ENCODE peak calls at places on chromosomes 11 and 22, in ten cellular contexts. One of them, this sample, is unnamed.
A peak's percentile ranks its signal among the peaks of the same experiment; 100 is the strongest.

GRCh38 chr11:73072935-73073481 is 69.1 kb downstream of the FCHSD2 start:
- DNase-seq in stimulated activated CD8-positive, alpha-beta memory T cell treated with anti-CD3 and anti-CD28 coated beads, Interleukin-12 subunit alpha, Interleukin-12 subunit beta, amount 100 ng/mL, for 1 hour: no peak
- DNase-seq in activated gamma-delta T cell treated with anti-CD3 and anti-CD28 coated beads, Interleukin-2, amount 50 U/mL, for 16 hours: no peak
- DNase-seq in HepG2: no peak
- DNase-seq in activated T-cell treated with anti-CD3 and anti-CD28 coated beads, Interleukin-2, amount 50 U/mL, for 4 hours: no peak
- DNase-seq in NCI-H510A: no peak
- DNase-seq in CD4-positive, alpha-beta T cell: no peak
- DNase-seq in fibroblast of mammary gland: peak; percentile 31
- DNase-seq in adrenal gland: no peak
- DNase-seq in right lobe of liver: no peak
- DNase-seq in this sample: no peak

GRCh38 chr22:26770624-26771023 is 113.2 kb downstream of the MIAT start:
- DNase-seq in stimulated activated CD8-positive, alpha-beta memory T cell treated with anti-CD3 and anti-CD28 coated beads, Interleukin-12 subunit alpha, Interleukin-12 subunit beta, amount 100 ng/mL, for 1 hour: no peak
- DNase-seq in activated gamma-delta T cell treated with anti-CD3 and anti-CD28 coated beads, Interleukin-2, amount 50 U/mL, for 16 hours: no peak
- DNase-seq in HepG2: no peak
- DNase-seq in activated T-cell treated with anti-CD3 and anti-CD28 coated beads, Interleukin-2, amount 50 U/mL, for 4 hours: no peak
- DNase-seq in NCI-H510A: no peak
- DNase-seq in CD4-positive, alpha-beta T cell: no peak
- DNase-seq in fibroblast of mammary gland: peak; percentile 44
- DNase-seq in adrenal gland: no peak
- DNase-seq in right lobe of liver: no peak
- DNase-seq in this sample: no peak

GRCh38 chr22:39900306-39901227 is at the start of gene GRAP2:
- DNase-seq in stimulated activated CD8-positive, alpha-beta memory T cell treated with anti-CD3 and anti-CD28 coated beads, Interleukin-12 subunit alpha, Interleukin-12 subunit beta, amount 100 ng/mL, for 1 hour: peak; percentile 46
- DNase-seq in activated gamma-delta T cell treated with anti-CD3 and anti-CD28 coated beads, Interleukin-2, amount 50 U/mL, for 16 hours: peak; percentile 65
- DNase-seq in HepG2: no peak
- DNase-seq in activated T-cell treated with anti-CD3 and anti-CD28 coated beads, Interleukin-2, amount 50 U/mL, for 4 hours: peak; percentile 56
- DNase-seq in NCI-H510A: no peak
- DNase-seq in CD4-positive, alpha-beta T cell: peak; percentile 79
- DNase-seq in fibroblast of mammary gland: no peak
- DNase-seq in adrenal gland: no peak
- DNase-seq in right lobe of liver: no peak
- DNase-seq in this sample: no peak

GRCh38 chr11:29293825-29294224 is 723.0 kb downstream of the KCNA4 start:
- DNase-seq in stimulated activated CD8-positive, alpha-beta memory T cell treated with anti-CD3 and anti-CD28 coated beads, Interleukin-12 subunit alpha, Interleukin-12 subunit beta, amount 100 ng/mL, for 1 hour: no peak
- DNase-seq in activated gamma-delta T cell treated with anti-CD3 and anti-CD28 coated beads, Interleukin-2, amount 50 U/mL, for 16 hours: no peak
- DNase-seq in HepG2: peak; percentile 5
- DNase-seq in activated T-cell treated with anti-CD3 and anti-CD28 coated beads, Interleukin-2, amount 50 U/mL, for 4 hours: no peak
- DNase-seq in NCI-H510A: no peak
- DNase-seq in CD4-positive, alpha-beta T cell: no peak
- DNase-seq in fibroblast of mammary gland: peak; percentile 84
- DNase-seq in adrenal gland: no peak
- DNase-seq in right lobe of liver: no peak
- DNase-seq in this sample: peak; percentile 76

GRCh38 chr22:32354360-32355351 is 3.0 kb upstream of the RFPL3 start:
- DNase-seq in stimulated activated CD8-positive, alpha-beta memory T cell treated with anti-CD3 and anti-CD28 coated beads, Interleukin-12 subunit alpha, Interleukin-12 subunit beta, amount 100 ng/mL, for 1 hour: no peak
- DNase-seq in activated gamma-delta T cell treated with anti-CD3 and anti-CD28 coated beads, Interleukin-2, amount 50 U/mL, for 16 hours: no peak
- DNase-seq in HepG2: no peak
- DNase-seq in activated T-cell treated with anti-CD3 and anti-CD28 coated beads, Interleukin-2, amount 50 U/mL, for 4 hours: no peak
- DNase-seq in NCI-H510A: no peak
- DNase-seq in CD4-positive, alpha-beta T cell: no peak
- DNase-seq in fibroblast of mammary gland: peak; percentile 71
- DNase-seq in adrenal gland: no peak
- DNase-seq in right lobe of liver: no peak
- DNase-seq in this sample: peak; percentile 21

GRCh38 chr11:34502949-34503348 is 10.6 kb downstream of the ELF5 start:
- DNase-seq in stimulated activated CD8-positive, alpha-beta memory T cell treated with anti-CD3 and anti-CD28 coated beads, Interleukin-12 subunit alpha, Interleukin-12 subunit beta, amount 100 ng/mL, for 1 hour: no peak
- DNase-seq in activated gamma-delta T cell treated with anti-CD3 and anti-CD28 coated beads, Interleukin-2, amount 50 U/mL, for 16 hours: no peak
- DNase-seq in HepG2: no peak
- DNase-seq in activated T-cell treated with anti-CD3 and anti-CD28 coated beads, Interleukin-2, amount 50 U/mL, for 4 hours: no peak
- DNase-seq in NCI-H510A: no peak
- DNase-seq in CD4-positive, alpha-beta T cell: no peak
- DNase-seq in fibroblast of mammary gland: peak; percentile 22
- DNase-seq in adrenal gland: no peak
- DNase-seq in right lobe of liver: no peak
- DNase-seq in this sample: no peak

GRCh38 chr11:40877981-40878380 is 581.5 kb downstream of the LRRC4C start:
- DNase-seq in stimulated activated CD8-positive, alpha-beta memory T cell treated with anti-CD3 and anti-CD28 coated beads, Interleukin-12 subunit alpha, Interleukin-12 subunit beta, amount 100 ng/mL, for 1 hour: no peak
- DNase-seq in activated gamma-delta T cell treated with anti-CD3 and anti-CD28 coated beads, Interleukin-2, amount 50 U/mL, for 16 hours: no peak
- DNase-seq in HepG2: no peak
- DNase-seq in activated T-cell treated with anti-CD3 and anti-CD28 coated beads, Interleukin-2, amount 50 U/mL, for 4 hours: no peak
- DNase-seq in NCI-H510A: no peak
- DNase-seq in CD4-positive, alpha-beta T cell: no peak
- DNase-seq in fibroblast of mammary gland: no peak
- DNase-seq in adrenal gland: no peak
- DNase-seq in right lobe of liver: no peak
- DNase-seq in this sample: no peak

GRCh38 chr11:73055655-73056354 is 86.3 kb downstream of the FCHSD2 start:
- DNase-seq in stimulated activated CD8-positive, alpha-beta memory T cell treated with anti-CD3 and anti-CD28 coated beads, Interleukin-12 subunit alpha, Interleukin-12 subunit beta, amount 100 ng/mL, for 1 hour: no peak
- DNase-seq in activated gamma-delta T cell treated with anti-CD3 and anti-CD28 coated beads, Interleukin-2, amount 50 U/mL, for 16 hours: no peak
- DNase-seq in HepG2: no peak
- DNase-seq in activated T-cell treated with anti-CD3 and anti-CD28 coated beads, Interleukin-2, amount 50 U/mL, for 4 hours: no peak
- DNase-seq in NCI-H510A: no peak
- DNase-seq in CD4-positive, alpha-beta T cell: no peak
- DNase-seq in fibroblast of mammary gland: no peak
- DNase-seq in adrenal gland: no peak
- DNase-seq in right lobe of liver: no peak
- DNase-seq in this sample: no peak

GRCh38 chr22:47205562-47205961 is 443.1 kb downstream of the TBC1D22A start:
- DNase-seq in stimulated activated CD8-positive, alpha-beta memory T cell treated with anti-CD3 and anti-CD28 coated beads, Interleukin-12 subunit alpha, Interleukin-12 subunit beta, amount 100 ng/mL, for 1 hour: no peak
- DNase-seq in activated gamma-delta T cell treated with anti-CD3 and anti-CD28 coated beads, Interleukin-2, amount 50 U/mL, for 16 hours: no peak
- DNase-seq in HepG2: no peak
- DNase-seq in activated T-cell treated with anti-CD3 and anti-CD28 coated beads, Interleukin-2, amount 50 U/mL, for 4 hours: no peak
- DNase-seq in NCI-H510A: no peak
- DNase-seq in CD4-positive, alpha-beta T cell: no peak
- DNase-seq in fibroblast of mammary gland: no peak
- DNase-seq in adrenal gland: no peak
- DNase-seq in right lobe of liver: peak; percentile 31
- DNase-seq in this sample: no peak